ENCODE peak calls at places on chromosomes 6 and 20, in nine cellular contexts. X is transverse colon; T is astrocyte of the cerebellum; R is NCI-H774; Z is activated CD8-positive, alpha-beta memory T cell treated with anti-CD3 and anti-CD28 coated beads, Interleukin-2, amount 10 ng/mL, durations not matched to agents 7 days and 5 days; J is amniotic stem cell; G is GM13976; N is astrocyte of the spinal cord; D is CD8-positive, alpha-beta T cell. Y is an unnamed sample.

GRCh38 chr6:28922841-28923317 is 906 bp downstream of the TRIM27 start:
- DNase-seq in Z (peak), N (peak), R (no peak), X (peak), G (peak), T (no peak), D (peak), J (no peak), Y (no peak)

GRCh38 chr6:56842602-56843475 is 112.1 kb upstream of the BEND6 start:
- DNase-seq in X (peak), G (peak), Z (no peak), T (no peak), R (no peak), D (no peak), J (no peak), N (peak), Y (no peak)

GRCh38 chr6:17381429-17382147 is 11.8 kb upstream of the CAP2 start:
- DNase-seq in J (no peak), N (peak), T (no peak), R (no peak), X (no peak), D (no peak), G (no peak), Z (no peak), Y (peak)

GRCh38 chr20:49325981-49326380 is 48.1 kb upstream of the ZNFX1 start:
- DNase-seq in D (no peak), N (no peak), X (no peak), J (no peak), Z (no peak), G (no peak), R (no peak), T (no peak), Y (no peak)

GRCh38 chr6:11460001-11460668 is 77.4 kb upstream of the TMEM170B start:
- DNase-seq in J (no peak), X (no peak), N (peak), G (no peak), R (no peak), D (no peak), Z (no peak), T (no peak), Y (no peak)

GRCh38 chr20:5377484-5377883 is 60.7 kb upstream of the PROKR2 start:
- DNase-seq in J (no peak), Z (no peak), D (no peak), N (no peak), G (no peak), R (no peak), T (no peak), X (no peak), Y (no peak)

GRCh38 chr6:163648868-163649267 is 234.3 kb downstream of the QKI start:
- DNase-seq in D (no peak), N (no peak), T (no peak), X (no peak), J (no peak), R (no peak), G (no peak), Z (no peak), Y (no peak)

GRCh38 chr6:155188707-155189496 is 74.9 kb upstream of the CLDN20 start:
- DNase-seq in J (peak), T (peak), D (no peak), X (no peak), R (no peak), G (no peak), N (peak), Z (no peak), Y (peak)

GRCh38 chr20:58717278-58718091 is 24.9 kb downstream of the NPEPL1 start:
- DNase-seq in T (no peak), R (no peak), J (no peak), D (no peak), X (peak), N (no peak), G (peak), Z (peak), Y (no peak)

GRCh38 chr6:37600287-37600916 is 97.3 kb downstream of the MDGA1 start:
- DNase-seq in Z (no peak), J (no peak), R (no peak), D (no peak), X (no peak), N (no peak), T (no peak), G (no peak), Y (no peak)

GRCh38 chr6:34285571-34285970 is 36.8 kb upstream of the SMIM29 start:
- DNase-seq in N (no peak), J (no peak), R (no peak), D (no peak), T (no peak), X (no peak), G (no peak), Z (no peak), Y (no peak)

GRCh38 chr6:163525926-163526325 is 111.4 kb downstream of the QKI start:
- DNase-seq in D (no peak), J (no peak), T (no peak), R (no peak), X (no peak), G (no peak), Z (no peak), N (no peak), Y (no peak)

GRCh38 chr6:147633191-147633590 is 124.7 kb downstream of the SAMD5 start:
- DNase-seq in J (no peak), N (no peak), D (no peak), X (no peak), R (no peak), T (no peak), Z (no peak), G (no peak), Y (no peak)

GRCh38 chr6:159979136-159979874 is 10.4 kb downstream of the IGF2R start:
- DNase-seq in J (no peak), Z (peak), T (no peak), N (peak), X (peak), R (peak), G (peak), D (peak), Y (no peak)

GRCh38 chr20:63567382-63568169 is 6.5 kb downstream of the HELZ2 start:
- DNase-seq in T (no peak), G (peak), N (peak), X (peak), R (no peak), Z (peak), J (no peak), D (peak), Y (no peak)

GRCh38 chr6:137882225-137882961 is 15.3 kb downstream of the TNFAIP3 start:
- DNase-seq in Z (no peak), T (peak), J (no peak), D (no peak), R (no peak), N (peak), G (no peak), X (no peak), Y (no peak)

GRCh38 chr20:13778827-13779226 is 5.9 kb downstream of the ESF1 start:
- DNase-seq in T (no peak), G (no peak), N (no peak), J (no peak), X (no peak), R (no peak), Z (no peak), D (no peak), Y (no peak)

GRCh38 chr20:44701116-44701865 is 13.9 kb upstream of the CCN5 start:
- DNase-seq in N (no peak), G (no peak), J (no peak), D (no peak), R (no peak), X (no peak), Z (no peak), T (no peak), Y (no peak)

GRCh38 chr6:39137235-39137634 is 22.2 kb upstream of the SAYSD1 start:
- DNase-seq in D (peak), N (peak), R (no peak), Z (peak), T (peak), X (peak), G (peak), J (no peak), Y (peak)

GRCh38 chr6:97203343-97203742 is 79.7 kb downstream of the MMS22L start:
- DNase-seq in T (no peak), D (no peak), G (no peak), R (no peak), N (no peak), Z (no peak), X (no peak), J (no peak), Y (peak)

GRCh38 chr6:154157082-154157481 is 118.0 kb downstream of the OPRM1 start:
- DNase-seq in T (no peak), J (no peak), X (no peak), N (no peak), Z (peak), D (no peak), R (no peak), G (peak), Y (no peak)

GRCh38 chr6:32842690-32843089 is 1.2 kb downstream of the PSMB8 start:
- DNase-seq in G (no peak), T (no peak), Z (no peak), J (no peak), D (no peak), R (no peak), N (no peak), X (no peak), Y (no peak)

GRCh38 chr20:3616250-3616649 is 46.9 kb downstream of the GFRA4 start:
- DNase-seq in J (no peak), X (no peak), N (peak), G (no peak), Z (no peak), R (no peak), T (peak), D (no peak), Y (peak)

GRCh38 chr6:169800668-169801395 is 49.4 kb downstream of the ERMARD start:
- DNase-seq in Z (peak), G (no peak), R (peak), J (no peak), X (peak), T (no peak), D (no peak), N (peak), Y (peak)

Y was measured in AG04450.